ENCODE peak calls at places on chromosomes 12 and 14, in four cellular contexts. One of them, this sample, is unnamed.

GRCh38 chr12:45660330-45660729 is 69.2 kb upstream of the ARID2 start:
- DNase-seq in ovary: no peak
- DNase-seq in A549: no peak
- DNase-seq in psoas muscle: no peak
- DNase-seq in this sample: peak; percentile 51

GRCh38 chr12:81542621-81543020 is 216.5 kb downstream of the PPFIA2 start:
- DNase-seq in ovary: no peak
- DNase-seq in A549: no peak
- DNase-seq in psoas muscle: no peak
- DNase-seq in this sample: no peak

GRCh38 chr14:105340821-105341408 is 26.4 kb downstream of the PACS2 start:
- DNase-seq in ovary: no peak
- DNase-seq in A549: no peak
- DNase-seq in psoas muscle: no peak
- DNase-seq in this sample: no peak

GRCh38 chr12:177980-178714 is 35.8 kb downstream of the SLC6A12 start:
- DNase-seq in ovary: no peak
- DNase-seq in A549: no peak
- DNase-seq in psoas muscle: no peak
- DNase-seq in this sample: no peak

GRCh38 chr12:76020281-76020680 is 11.3 kb downstream of the PHLDA1 start:
- DNase-seq in ovary: no peak
- DNase-seq in A549: peak; percentile 39
- DNase-seq in psoas muscle: no peak
- DNase-seq in this sample: peak; percentile 49

GRCh38 chr14:51545396-51545795 is 106.3 kb upstream of the FRMD6 start:
- DNase-seq in ovary: no peak
- DNase-seq in A549: no peak
- DNase-seq in psoas muscle: no peak
- DNase-seq in this sample: no peak

GRCh38 chr12:88325076-88325827 is 183.1 kb downstream of the TMTC3 start:
- DNase-seq in ovary: no peak
- DNase-seq in A549: peak; percentile 16
- DNase-seq in psoas muscle: no peak
- DNase-seq in this sample: peak; percentile 71

GRCh38 chr12:113276306-113276705 is 55.0 kb downstream of the TPCN1 start:
- DNase-seq in ovary: peak; percentile 67
- DNase-seq in A549: no peak
- DNase-seq in psoas muscle: peak; percentile 9
- DNase-seq in this sample: no peak

GRCh38 chr12:94266390-94266789 is 118.0 kb downstream of the PLXNC1 start:
- DNase-seq in ovary: no peak
- DNase-seq in A549: no peak
- DNase-seq in psoas muscle: no peak
- DNase-seq in this sample: no peak

DNA sequence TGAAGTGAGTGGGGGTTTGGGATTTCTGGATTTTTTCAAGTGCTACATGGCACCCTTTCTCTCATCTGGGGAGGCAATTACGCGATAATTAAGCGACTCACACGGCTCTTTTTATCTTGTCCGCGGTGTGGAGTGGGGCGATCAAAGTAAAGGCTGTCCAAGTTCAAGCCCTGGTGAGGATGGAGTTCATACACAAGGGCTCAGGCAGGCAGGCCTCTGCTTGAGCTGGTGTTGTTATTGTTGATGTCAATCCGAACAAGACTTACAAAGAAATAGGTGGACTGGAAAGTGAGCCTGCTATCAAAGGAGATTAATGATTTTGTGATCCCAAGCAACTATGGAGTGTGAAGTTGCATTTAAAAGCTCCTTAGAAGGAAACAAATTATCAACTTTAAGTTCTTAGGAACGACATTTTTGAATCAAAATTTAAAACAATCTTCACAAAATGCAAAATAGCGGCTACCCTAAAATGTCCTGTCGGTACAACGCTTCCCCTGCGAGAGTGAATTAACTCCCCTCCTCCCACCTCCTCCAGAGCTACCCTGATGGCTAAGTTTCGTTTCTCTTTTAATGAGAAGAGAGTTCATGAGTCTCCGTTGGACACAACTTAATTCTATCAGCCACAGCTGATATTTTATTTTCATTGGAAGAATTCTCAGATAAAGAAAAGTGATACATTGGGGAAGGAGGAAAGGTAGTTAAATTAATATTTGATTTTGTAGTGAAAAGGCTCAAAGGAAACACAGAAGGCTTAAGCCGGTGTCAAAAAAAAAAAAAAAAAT is 5.9 kb downstream of the FOXA1 start:
- DNase-seq in ovary: no peak
- DNase-seq in A549: no peak
- DNase-seq in psoas muscle: no peak
- DNase-seq in this sample: no peak
- H3K27ac ChIP-seq in ovary: no peak overlapping the region
- H3K27ac ChIP-seq in A549: peak overlapping the region; percentile 84
- H3K27ac ChIP-seq in psoas muscle: no peak overlapping the region
- H3K27ac ChIP-seq in this sample: no peak overlapping the region

DNA sequence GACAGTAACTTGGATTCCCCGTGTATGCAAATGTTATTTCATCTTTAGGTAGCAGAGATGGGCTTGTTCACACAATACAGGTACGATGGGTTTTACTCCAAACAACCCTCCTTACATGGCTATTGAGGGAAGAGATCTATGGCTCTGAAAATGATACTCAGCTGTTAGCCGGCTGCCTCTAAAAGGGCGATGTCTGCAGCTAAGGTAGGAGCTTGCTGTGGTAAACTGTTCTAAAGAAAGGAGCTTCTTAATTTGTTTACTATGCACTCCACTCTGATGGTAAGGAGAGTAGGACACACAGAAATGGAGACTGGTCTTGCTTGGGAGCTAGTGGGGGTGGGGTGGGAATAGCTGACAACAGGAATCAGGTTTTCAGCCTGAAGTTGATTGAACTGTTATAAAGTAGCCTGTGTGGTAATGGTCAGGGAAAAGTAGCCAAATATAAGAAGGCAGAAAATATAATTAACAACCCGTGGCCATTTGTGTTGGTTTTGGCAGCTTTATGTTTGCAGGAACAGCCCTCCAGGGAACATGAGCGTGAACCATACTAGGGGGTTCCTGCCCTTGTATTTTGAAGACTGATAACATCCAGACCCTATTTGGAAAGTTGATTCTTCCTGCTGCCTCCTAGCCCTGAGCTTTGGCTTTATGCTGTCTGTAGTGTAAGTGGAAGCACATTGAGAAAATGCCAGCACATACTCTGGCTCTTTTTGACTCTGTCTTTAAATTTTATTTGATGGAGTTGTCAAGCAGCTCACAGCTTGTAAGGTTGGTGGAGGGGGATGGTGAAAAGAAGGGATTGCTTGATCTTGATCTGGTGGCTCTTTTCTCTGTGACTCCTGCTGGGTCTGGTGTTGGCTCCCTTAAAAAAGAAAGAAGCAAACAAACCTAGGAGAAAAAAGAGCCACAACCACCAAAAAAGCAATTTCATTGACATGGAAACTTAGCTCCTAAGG is 929.8 kb downstream of the DIO2 start:
- DNase-seq in ovary: no peak
- DNase-seq in A549: no peak
- DNase-seq in psoas muscle: no peak
- DNase-seq in this sample: no peak
- H3K27ac ChIP-seq in ovary: no peak overlapping the region
- H3K27ac ChIP-seq in A549: no peak overlapping the region
- H3K27ac ChIP-seq in psoas muscle: no peak overlapping the region
- H3K27ac ChIP-seq in this sample: no peak overlapping the region

GRCh38 chr14:67018720-67019119 is 170.5 kb upstream of the GARIN2 start:
- DNase-seq in ovary: no peak
- DNase-seq in A549: no peak
- DNase-seq in psoas muscle: no peak
- DNase-seq in this sample: no peak
- H3K27ac ChIP-seq in ovary: no peak overlapping the region
- H3K27ac ChIP-seq in A549: no peak overlapping the region
- H3K27ac ChIP-seq in psoas muscle: no peak overlapping the region
- H3K27ac ChIP-seq in this sample: no peak overlapping the region

GRCh38 chr12:105928436-105928835 is 210.3 kb downstream of the NUAK1 start:
- DNase-seq in ovary: no peak
- DNase-seq in A549: no peak
- DNase-seq in psoas muscle: no peak
- DNase-seq in this sample: peak; percentile 70

GRCh38 chr12:105931104-105931503 is 207.7 kb downstream of the NUAK1 start:
- DNase-seq in ovary: no peak
- DNase-seq in A549: no peak
- DNase-seq in psoas muscle: no peak
- DNase-seq in this sample: no peak

GRCh38 chr12:105930612-105931011 is 208.1 kb downstream of the NUAK1 start:
- DNase-seq in ovary: no peak
- DNase-seq in A549: no peak
- DNase-seq in psoas muscle: no peak
- DNase-seq in this sample: no peak

GRCh38 chr12:105924526-105925208 is 214.1 kb downstream of the NUAK1 start:
- DNase-seq in ovary: no peak
- DNase-seq in A549: no peak
- DNase-seq in psoas muscle: no peak
- DNase-seq in this sample: no peak

DNA sequence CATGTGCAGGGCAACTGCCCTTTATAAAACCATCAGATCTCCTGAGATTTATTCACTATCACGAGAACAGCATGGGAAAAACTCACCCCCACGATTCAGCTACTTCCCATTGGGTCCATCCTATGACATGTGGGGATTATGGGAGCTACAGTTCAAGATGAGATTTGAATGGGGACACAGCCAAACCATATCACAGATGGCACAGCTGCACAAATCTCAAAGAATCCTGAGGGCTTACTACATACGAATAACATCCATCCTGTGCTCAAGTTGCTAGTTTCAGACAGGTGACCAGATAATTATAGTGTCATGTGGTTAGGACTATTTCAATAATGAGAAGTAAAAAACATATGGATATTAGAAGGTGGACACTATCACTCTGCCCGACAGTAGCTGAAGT is 211.2 kb downstream of the NUAK1 start:
- DNase-seq in ovary: no peak
- DNase-seq in A549: no peak
- DNase-seq in psoas muscle: no peak
- DNase-seq in this sample: no peak
- H3K27ac ChIP-seq in ovary: no peak overlapping the region
- H3K27ac ChIP-seq in A549: no peak overlapping the region
- H3K27ac ChIP-seq in psoas muscle: no peak overlapping the region
- H3K27ac ChIP-seq in this sample: no peak overlapping the region

DNA sequence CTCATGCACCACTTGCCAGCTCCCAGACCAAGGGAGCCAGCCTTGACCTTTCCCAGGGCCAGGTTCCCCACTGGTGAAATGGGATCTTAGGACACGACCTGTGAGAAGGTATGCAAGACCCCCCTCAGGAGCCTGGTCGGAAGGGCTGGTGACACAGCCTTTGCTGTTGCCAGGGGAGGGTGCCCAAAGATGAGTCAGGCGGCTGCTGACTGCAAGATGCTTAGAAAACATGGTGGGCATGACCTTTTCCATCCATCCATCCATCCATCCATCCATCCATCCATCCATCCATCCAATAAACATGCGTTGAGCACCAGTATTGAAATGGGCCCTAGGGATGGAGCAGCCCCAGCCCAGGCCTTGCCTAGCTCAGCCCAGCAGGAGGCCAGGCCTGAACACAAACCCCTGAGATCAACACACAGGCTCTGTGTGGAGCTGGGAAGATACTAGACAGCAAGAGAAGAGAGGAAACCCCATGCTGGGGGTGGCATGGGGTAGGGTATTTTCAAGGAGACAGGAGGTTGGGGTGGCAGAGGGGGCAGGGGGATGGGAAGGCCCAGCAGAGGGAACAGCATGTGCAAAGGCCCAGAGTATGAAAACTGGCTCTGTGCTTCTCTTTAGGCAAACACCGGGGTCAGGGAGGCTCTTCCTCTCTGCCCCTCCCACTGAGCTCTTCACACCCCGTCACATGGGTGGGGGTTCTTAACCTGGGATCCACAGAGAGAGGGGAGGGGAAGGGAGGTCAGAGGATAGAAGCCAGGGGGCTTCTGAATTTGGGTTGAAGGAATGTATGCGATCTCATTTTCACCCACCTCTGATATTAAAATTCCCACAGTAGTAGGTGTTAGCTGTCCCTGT is 26.2 kb upstream of the YY1 start:
- DNase-seq in ovary: no peak
- DNase-seq in A549: no peak
- DNase-seq in psoas muscle: no peak
- DNase-seq in this sample: no peak
- H3K27ac ChIP-seq in ovary: no peak overlapping the region
- H3K27ac ChIP-seq in A549: no peak overlapping the region
- H3K27ac ChIP-seq in psoas muscle: peak overlapping the region; percentile 98
- H3K27ac ChIP-seq in this sample: no peak overlapping the region

This sample was measured in RWPE1.